ENCODE peak calls at places on chromosome 11, in five cellular contexts. L, T, Q, A and V are unnamed samples.

GRCh38 chr11:66268953-66269906 is 791 bp downstream of the RAB1B start:
- DNase-seq in L (peak), T (peak), Q (no peak), A (peak), V (no peak)

GRCh38 chr11:72575533-72576170 is 98.6 kb downstream of the PDE2A start:
- DNase-seq in L (no peak), T (no peak), Q (no peak), A (no peak), V (peak)

GRCh38 chr11:36729765-36730164 is 131.7 kb upstream of the RAG2 start:
- DNase-seq in L (no peak), T (no peak), Q (no peak), A (no peak), V (no peak)

GRCh38 chr11:67371549-67372231 is 1.7 kb downstream of the CLCF1 start:
- DNase-seq in L (peak), T (peak), Q (peak), A (peak), V (peak)

GRCh38 chr11:9616858-9617257 is 43.4 kb downstream of the WEE1 start:
- DNase-seq in L (no peak), T (no peak), Q (no peak), A (no peak), V (no peak)

GRCh38 chr11:19359425-19360000 is 118.8 kb upstream of the E2F8 start:
- DNase-seq in L (no peak), T (no peak), Q (no peak), A (no peak), V (no peak)

GRCh38 chr11:101775033-101775432 is 139.8 kb upstream of the CEP126 start:
- DNase-seq in L (no peak), T (no peak), Q (no peak), A (no peak), V (no peak)

GRCh38 chr11:118448294-118448693 is 12.0 kb downstream of the KMT2A start:
- DNase-seq in L (no peak), T (peak), Q (no peak), A (no peak), V (no peak)

GRCh38 chr11:62546937-62547625 is 475 bp upstream of the AHNAK start:
- DNase-seq in L (no peak), T (no peak), Q (no peak), A (no peak), V (no peak)

GRCh38 chr11:60835472-60835871 is 6.4 kb upstream of the CCDC86 start:
- DNase-seq in L (no peak), T (no peak), Q (no peak), A (no peak), V (no peak)

GRCh38 chr11:69367211-69367964 is 73.4 kb downstream of the MYEOV start:
- DNase-seq in L (no peak), T (no peak), Q (no peak), A (no peak), V (no peak)

GRCh38 chr11:67054851-67055523 is 1.7 kb upstream of the RHOD start:
- DNase-seq in L (peak), T (no peak), Q (no peak), A (peak), V (no peak)

GRCh38 chr11:197741-198235 is 4.9 kb downstream of the SCGB1C1 start:
- DNase-seq in L (peak), T (no peak), Q (no peak), A (no peak), V (no peak)

GRCh38 chr11:74839971-74840370 is 91.3 kb downstream of the RNF169 start:
- DNase-seq in L (no peak), T (no peak), Q (no peak), A (no peak), V (no peak)

GRCh38 chr11:37905707-37906417 is 1307.8 kb upstream of the RAG2 start:
- DNase-seq in L (no peak), T (no peak), Q (no peak), A (no peak), V (no peak)

GRCh38 chr11:111697910-111698309 is 68.3 kb downstream of the PPP2R1B start:
- DNase-seq in L (no peak), T (peak), Q (no peak), A (no peak), V (no peak)

GRCh38 chr11:369336-370018 is at the start of gene B4GALNT4:
- DNase-seq in L (no peak), T (no peak), Q (no peak), A (peak), V (no peak)

GRCh38 chr11:130513132-130513531 is 64.7 kb downstream of the ADAMTS15 start:
- DNase-seq in L (no peak), T (no peak), Q (no peak), A (no peak), V (no peak)

GRCh38 chr11:107691003-107691402 is 20.9 kb downstream of the SLN start:
- DNase-seq in L (no peak), T (no peak), Q (no peak), A (no peak), V (no peak)

GRCh38 chr11:100923555-100923954 is 206.1 kb downstream of the PGR start:
- DNase-seq in L (no peak), T (no peak), Q (no peak), A (no peak), V (no peak)

GRCh38 chr11:119120639-119121007 is 757 bp upstream of the HINFP start:
- DNase-seq in L (no peak), T (no peak), Q (no peak), A (peak), V (peak)

GRCh38 chr11:13183826-13184196 is 93.8 kb upstream of the BMAL1 start:
- DNase-seq in L (no peak), T (no peak), Q (no peak), A (no peak), V (no peak)

GRCh38 chr11:69312418-69313399 is 18.8 kb downstream of the MYEOV start:
- DNase-seq in L (peak), T (no peak), Q (no peak), A (no peak), V (peak)

GRCh38 chr11:61417670-61418069 is 12.1 kb downstream of the CPSF7 start:
- DNase-seq in L (no peak), T (no peak), Q (no peak), A (no peak), V (peak)

GRCh38 chr11:38460429-38460828 is 1862.4 kb upstream of the RAG2 start:
- DNase-seq in L (no peak), T (no peak), Q (no peak), A (no peak), V (no peak)

GRCh38 chr11:38448284-38448683 is 1850.2 kb upstream of the RAG2 start:
- DNase-seq in L (no peak), T (no peak), Q (no peak), A (no peak), V (no peak)

GRCh38 chr11:19728436-19728835 is 15.8 kb downstream of the NAV2 start:
- DNase-seq in L (no peak), T (no peak), Q (no peak), A (no peak), V (no peak)

GRCh38 chr11:130315354-130315970 is 745 bp upstream of the ZBTB44 start:
- DNase-seq in L (peak), T (peak), Q (peak), A (no peak), V (no peak)

GRCh38 chr11:111555255-111555654 is 14.7 kb downstream of the LAYN start:
- DNase-seq in L (no peak), T (no peak), Q (no peak), A (no peak), V (no peak)

GRCh38 chr11:70568504-70569172 is 170.3 kb downstream of the CTTN start:
- DNase-seq in L (peak), T (no peak), Q (peak), A (peak), V (peak)
- TF ChIP-seq CTCF in L (peak), T (no peak), Q (no peak), A (peak), V (no peak)

GRCh38 chr11:92829121-92829520 is 140.3 kb upstream of the MTNR1B start:
- DNase-seq in L (no peak), T (no peak), Q (no peak), A (no peak), V (no peak)

GRCh38 chr11:92826136-92826535 is 143.3 kb upstream of the MTNR1B start:
- DNase-seq in L (no peak), T (no peak), Q (no peak), A (no peak), V (no peak)

GRCh38 chr11:92828576-92828975 is 140.9 kb upstream of the MTNR1B start:
- DNase-seq in L (no peak), T (no peak), Q (no peak), A (peak), V (no peak)

GRCh38 chr11:92827132-92827531 is 142.3 kb upstream of the MTNR1B start:
- DNase-seq in L (no peak), T (no peak), Q (no peak), A (no peak), V (no peak)

GRCh38 chr11:92826597-92826996 is 142.9 kb upstream of the MTNR1B start:
- DNase-seq in L (no peak), T (no peak), Q (no peak), A (no peak), V (no peak)
- TF ChIP-seq CTCF in L (no peak), T (no peak), Q (no peak), A (peak), V (no peak)

GRCh38 chr11:120510406-120511115 is 987 bp upstream of the GRIK4 start:
- DNase-seq in L (peak), T (no peak), Q (no peak), A (no peak), V (no peak)

GRCh38 chr11:120511804-120512726 is 517 bp downstream of the GRIK4 start:
- DNase-seq in L (peak), T (no peak), Q (no peak), A (no peak), V (no peak)

GRCh38 chr11:120509346-120510053 is 2.0 kb upstream of the GRIK4 start:
- DNase-seq in L (peak), T (no peak), Q (no peak), A (no peak), V (no peak)

GRCh38 chr11:120512727-120513435 is 1.3 kb downstream of the GRIK4 start:
- DNase-seq in L (peak), T (no peak), Q (no peak), A (no peak), V (no peak)

GRCh38 chr11:120511116-120511803 is at the start of gene GRIK4:
- DNase-seq in L (peak), T (peak), Q (peak), A (peak), V (no peak)
- TF ChIP-seq CTCF in L (peak), T (peak), Q (peak), A (peak), V (peak)

DNA sequence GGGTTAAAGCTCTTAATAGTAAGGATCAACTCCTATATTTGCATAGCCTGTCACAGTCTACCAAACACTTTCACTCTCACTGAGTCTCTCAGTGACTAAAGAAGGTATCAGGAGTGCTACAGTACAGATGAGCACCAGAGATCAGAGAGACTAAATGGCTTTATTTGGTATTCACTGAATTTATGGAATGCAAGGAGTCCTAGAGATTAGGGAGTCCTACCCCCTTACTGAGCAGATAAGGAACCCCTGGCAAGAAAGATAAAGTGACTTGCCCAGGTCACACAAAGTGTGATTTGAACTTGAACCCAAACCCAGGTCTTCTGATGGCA is 396.4 kb upstream of the CCDC90B start:
- DNase-seq in L (no peak), T (peak), Q (no peak), A (peak), V (no peak)
- TF ChIP-seq CTCF in L (no peak), T (no peak), Q (no peak), A (no peak), V (no peak)

DNA sequence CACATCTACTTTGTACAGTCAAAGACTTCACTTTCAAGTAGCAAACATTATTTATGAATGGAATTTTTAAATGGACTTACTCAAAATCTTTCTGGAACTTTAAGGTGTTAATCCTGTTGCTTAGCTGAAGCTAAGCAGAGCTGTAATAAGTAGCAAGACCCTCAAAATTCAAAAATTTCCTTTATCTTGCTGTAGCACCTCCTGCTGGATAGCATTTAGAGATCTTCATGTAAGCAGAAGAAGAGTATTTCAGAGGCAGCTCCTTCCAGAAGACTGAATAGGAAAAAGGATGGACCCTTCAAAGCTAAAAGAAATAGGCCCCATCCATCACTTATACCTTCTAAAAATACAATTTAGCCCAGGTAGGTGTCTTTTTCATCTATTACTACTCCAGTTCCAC is 3.4 kb downstream of the PHF21A start:
- DNase-seq in L (no peak), T (peak), Q (no peak), A (no peak), V (no peak)
- TF ChIP-seq CTCF in L (peak), T (peak), Q (peak), A (peak), V (peak)

GRCh38 chr11:35617687-35618496 is at the start of gene FJX1:
- DNase-seq in L (peak), T (peak), Q (no peak), A (peak), V (no peak)

GRCh38 chr11:35617316-35617686 is 959 bp upstream of the FJX1 start:
- DNase-seq in L (no peak), T (no peak), Q (no peak), A (no peak), V (no peak)

GRCh38 chr11:35619754-35620640 is 1.7 kb downstream of the FJX1 start:
- DNase-seq in L (no peak), T (peak), Q (no peak), A (peak), V (no peak)

GRCh38 chr11:35618497-35619029 is 303 bp downstream of the FJX1 start:
- DNase-seq in L (peak), T (peak), Q (no peak), A (peak), V (no peak)

GRCh38 chr11:35619030-35619753 is 932 bp downstream of the FJX1 start:
- DNase-seq in L (peak), T (peak), Q (no peak), A (no peak), V (no peak)
- TF ChIP-seq CTCF in L (no peak), T (no peak), Q (no peak), A (no peak), V (peak)

GRCh38 chr11:105582497-105582896 is 27.4 kb upstream of the GRIA4 start:
- DNase-seq in L (no peak), T (no peak), Q (no peak), A (no peak), V (no peak)

GRCh38 chr11:105577645-105578044 is 32.2 kb upstream of the GRIA4 start:
- DNase-seq in L (no peak), T (no peak), Q (no peak), A (peak), V (no peak)

DNA sequence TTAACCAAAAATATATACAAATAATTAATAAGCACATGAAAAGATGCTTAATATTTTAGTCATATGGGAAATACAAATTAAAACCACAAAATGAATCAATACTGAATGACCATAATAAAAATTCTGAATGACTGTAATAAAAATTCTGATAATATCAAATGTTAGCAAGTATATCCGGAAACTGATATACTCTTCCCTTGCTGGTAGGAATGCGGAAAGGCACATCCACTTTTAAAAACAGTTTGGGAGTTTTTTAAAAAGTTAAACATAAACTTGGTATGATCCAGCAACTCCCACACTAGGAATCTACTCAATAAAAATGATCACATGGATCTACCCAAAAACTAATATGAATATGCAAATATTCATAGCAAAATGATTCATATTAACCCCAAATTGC is 30.8 kb upstream of the GRIA4 start:
- DNase-seq in L (no peak), T (no peak), Q (no peak), A (no peak), V (no peak)
- TF ChIP-seq CTCF in L (no peak), T (no peak), Q (no peak), A (no peak), V (no peak)

GRCh38 chr11:14643697-14644395 is at the start of gene PDE3B:
- DNase-seq in L (peak), T (peak), Q (peak), A (peak), V (peak)

GRCh38 chr11:14645985-14646900 is 2.6 kb downstream of the PDE3B start:
- DNase-seq in L (no peak), T (no peak), Q (no peak), A (no peak), V (no peak)

GRCh38 chr11:14645247-14645912 is 1.8 kb downstream of the PDE3B start:
- DNase-seq in L (no peak), T (peak), Q (no peak), A (no peak), V (no peak)

GRCh38 chr11:14642873-14643696 is 519 bp upstream of the PDE3B start:
- DNase-seq in L (peak), T (peak), Q (no peak), A (no peak), V (no peak)

DNA sequence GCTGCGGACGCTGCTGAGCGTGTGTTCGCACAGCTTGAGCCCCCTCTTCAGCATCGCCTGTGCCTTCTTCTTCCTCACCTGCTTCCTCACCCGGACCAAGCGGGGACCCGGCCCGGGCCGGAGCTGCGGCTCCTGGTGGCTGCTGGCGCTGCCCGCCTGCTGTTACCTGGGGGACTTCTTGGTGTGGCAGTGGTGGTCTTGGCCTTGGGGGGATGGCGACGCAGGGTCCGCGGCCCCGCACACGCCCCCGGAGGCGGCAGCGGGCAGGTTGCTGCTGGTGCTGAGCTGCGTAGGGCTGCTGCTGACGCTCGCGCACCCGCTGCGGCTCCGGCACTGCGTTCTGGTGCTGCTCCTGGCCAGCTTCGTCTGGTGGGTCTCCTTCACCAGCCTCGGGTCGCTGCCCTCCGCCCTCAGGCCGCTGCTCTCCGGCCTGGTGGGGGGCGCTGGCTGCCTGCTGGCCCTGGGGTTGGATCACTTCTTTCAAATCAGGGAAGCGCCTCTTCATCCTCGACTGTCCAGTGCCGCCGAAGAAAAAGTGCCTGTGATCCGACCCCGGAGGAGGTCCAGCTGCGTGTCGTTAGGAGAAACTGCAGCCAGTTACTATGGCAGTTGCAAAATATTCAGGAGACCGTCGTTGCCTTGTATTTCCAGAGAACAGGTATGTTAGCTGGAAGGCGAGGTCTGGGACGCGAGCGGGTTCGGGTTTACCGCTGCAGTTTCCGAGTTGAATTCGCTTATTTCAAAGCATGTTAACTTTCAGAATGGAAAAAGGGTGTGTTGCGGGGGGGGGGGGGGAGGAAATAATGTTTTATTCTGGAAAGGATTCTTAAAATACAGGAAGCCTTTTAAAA is 1.0 kb downstream of the PDE3B start:
- DNase-seq in L (peak), T (peak), Q (peak), A (peak), V (no peak)
- TF ChIP-seq CTCF in L (no peak), T (peak), Q (peak), A (peak), V (peak)

GRCh38 chr11:2902784-2903671 is 17.5 kb upstream of the CDKN1C start:
- DNase-seq in L (no peak), T (no peak), Q (no peak), A (no peak), V (no peak)
- TF ChIP-seq CTCF in L (no peak), T (no peak), Q (no peak), A (no peak), V (no peak)

GRCh38 chr11:7851391-7851790 is 54.6 kb upstream of the OR5P2 start:
- DNase-seq in L (no peak), T (peak), Q (no peak), A (no peak), V (no peak)
- TF ChIP-seq CTCF in L (no peak), T (peak), Q (no peak), A (no peak), V (no peak)